ENCODE peak calls at places on chromosome 2, in seven cellular contexts. One of them, this sample, is unnamed. For H3K4me1, the result is how much of the 10 kb centered on the place peaks cover.

GRCh38 chr2:221468288-221468687 is 103.8 kb downstream of the EPHA4 start:
- DNase-seq in fibroblast of lung: no peak
- DNase-seq in iPS DF 6.9: peak
- DNase-seq in GM23248: no peak
- DNase-seq in Peyer's patch: no peak
- DNase-seq in body of pancreas: no peak
- DNase-seq in thoracic aorta: no peak
- DNase-seq in this sample: no peak

GRCh38 chr2:61636686-61637085 is 98.5 kb upstream of the XPO1 start:
- DNase-seq in fibroblast of lung: no peak
- DNase-seq in iPS DF 6.9: no peak
- DNase-seq in GM23248: no peak
- DNase-seq in Peyer's patch: no peak
- DNase-seq in body of pancreas: no peak
- DNase-seq in thoracic aorta: no peak
- DNase-seq in this sample: no peak

GRCh38 chr2:235857613-235858012 is 310.6 kb downstream of the GBX2 start:
- DNase-seq in fibroblast of lung: no peak
- DNase-seq in iPS DF 6.9: no peak
- DNase-seq in GM23248: no peak
- DNase-seq in Peyer's patch: no peak
- DNase-seq in body of pancreas: no peak
- DNase-seq in thoracic aorta: no peak
- DNase-seq in this sample: no peak

GRCh38 chr2:180077295-180077906 is 70.3 kb upstream of the CWC22 start:
- DNase-seq in fibroblast of lung: peak
- DNase-seq in iPS DF 6.9: no peak
- DNase-seq in GM23248: peak
- DNase-seq in Peyer's patch: no peak
- DNase-seq in body of pancreas: no peak
- DNase-seq in thoracic aorta: no peak
- DNase-seq in this sample: no peak

GRCh38 chr2:172674968-172675303 is 60.7 kb upstream of the RAPGEF4 start:
- DNase-seq in fibroblast of lung: no peak
- DNase-seq in iPS DF 6.9: no peak
- DNase-seq in GM23248: no peak
- DNase-seq in Peyer's patch: no peak
- DNase-seq in body of pancreas: no peak
- DNase-seq in thoracic aorta: no peak
- DNase-seq in this sample: no peak

GRCh38 chr2:140288726-140289125 is 1508.5 kb upstream of the NXPH2 start:
- DNase-seq in fibroblast of lung: no peak
- DNase-seq in iPS DF 6.9: no peak
- DNase-seq in GM23248: no peak
- DNase-seq in Peyer's patch: no peak
- DNase-seq in body of pancreas: no peak
- DNase-seq in thoracic aorta: no peak
- DNase-seq in this sample: no peak

GRCh38 chr2:45276914-45277313 is 267.7 kb upstream of the SIX2 start:
- DNase-seq in fibroblast of lung: peak
- DNase-seq in iPS DF 6.9: no peak
- DNase-seq in GM23248: no peak
- DNase-seq in Peyer's patch: no peak
- DNase-seq in body of pancreas: peak
- DNase-seq in thoracic aorta: no peak
- DNase-seq in this sample: no peak

GRCh38 chr2:106869512-106870276 is 16.3 kb downstream of the ST6GAL2 start:
- DNase-seq in fibroblast of lung: no peak
- DNase-seq in iPS DF 6.9: no peak
- DNase-seq in GM23248: no peak
- DNase-seq in Peyer's patch: no peak
- DNase-seq in body of pancreas: no peak
- DNase-seq in thoracic aorta: no peak
- DNase-seq in this sample: no peak

GRCh38 chr2:164182116-164182637 is 439.1 kb downstream of the GRB14 start:
- DNase-seq in fibroblast of lung: no peak
- DNase-seq in iPS DF 6.9: no peak
- DNase-seq in GM23248: no peak
- DNase-seq in Peyer's patch: no peak
- DNase-seq in body of pancreas: no peak
- DNase-seq in thoracic aorta: no peak
- DNase-seq in this sample: no peak

GRCh38 chr2:217710218-217710565 is 292.6 kb downstream of the TNS1 start:
- DNase-seq in fibroblast of lung: no peak
- DNase-seq in iPS DF 6.9: no peak
- DNase-seq in GM23248: peak
- DNase-seq in Peyer's patch: no peak
- DNase-seq in body of pancreas: no peak
- DNase-seq in thoracic aorta: no peak
- DNase-seq in this sample: no peak

GRCh38 chr2:106107509-106108131 is 86.5 kb downstream of the UXS1 start:
- DNase-seq in fibroblast of lung: no peak
- DNase-seq in iPS DF 6.9: no peak
- DNase-seq in GM23248: peak
- DNase-seq in Peyer's patch: no peak
- DNase-seq in body of pancreas: no peak
- DNase-seq in thoracic aorta: no peak
- DNase-seq in this sample: no peak

GRCh38 chr2:65340898-65341681 is 91.3 kb downstream of the SPRED2 start:
- DNase-seq in fibroblast of lung: no peak
- DNase-seq in iPS DF 6.9: no peak
- DNase-seq in GM23248: no peak
- DNase-seq in Peyer's patch: no peak
- DNase-seq in body of pancreas: no peak
- DNase-seq in thoracic aorta: no peak
- DNase-seq in this sample: no peak

GRCh38 chr2:199303814-199304213 is 153.9 kb downstream of the SATB2 start:
- DNase-seq in fibroblast of lung: peak
- DNase-seq in iPS DF 6.9: no peak
- DNase-seq in GM23248: peak
- DNase-seq in Peyer's patch: no peak
- DNase-seq in body of pancreas: no peak
- DNase-seq in thoracic aorta: peak
- DNase-seq in this sample: no peak

GRCh38 chr2:187155472-187155871 is 292.6 kb downstream of the CALCRL start:
- DNase-seq in fibroblast of lung: peak
- DNase-seq in iPS DF 6.9: no peak
- DNase-seq in GM23248: peak
- DNase-seq in Peyer's patch: no peak
- DNase-seq in body of pancreas: no peak
- DNase-seq in thoracic aorta: no peak
- DNase-seq in this sample: no peak

GRCh38 chr2:170277943-170278342 is 100.0 kb downstream of the MYO3B start:
- DNase-seq in fibroblast of lung: no peak
- DNase-seq in iPS DF 6.9: no peak
- DNase-seq in GM23248: no peak
- DNase-seq in Peyer's patch: no peak
- DNase-seq in body of pancreas: no peak
- DNase-seq in thoracic aorta: no peak
- DNase-seq in this sample: no peak

GRCh38 chr2:121810959-121811853 is 55.8 kb downstream of the TSN start:
- DNase-seq in fibroblast of lung: peak
- DNase-seq in iPS DF 6.9: no peak
- DNase-seq in GM23248: peak
- DNase-seq in Peyer's patch: peak
- DNase-seq in body of pancreas: peak
- DNase-seq in thoracic aorta: no peak
- DNase-seq in this sample: no peak

GRCh38 chr2:68127358-68128242 is 30.1 kb upstream of the PNO1 start:
- DNase-seq in fibroblast of lung: no peak
- DNase-seq in iPS DF 6.9: no peak
- DNase-seq in GM23248: no peak
- DNase-seq in Peyer's patch: no peak
- DNase-seq in body of pancreas: no peak
- DNase-seq in thoracic aorta: no peak
- DNase-seq in this sample: no peak

GRCh38 chr2:154370873-154371272 is 327.6 kb upstream of the KCNJ3 start:
- DNase-seq in fibroblast of lung: no peak
- DNase-seq in iPS DF 6.9: peak
- DNase-seq in GM23248: no peak
- DNase-seq in Peyer's patch: no peak
- DNase-seq in body of pancreas: no peak
- DNase-seq in thoracic aorta: no peak
- DNase-seq in this sample: no peak

DNA sequence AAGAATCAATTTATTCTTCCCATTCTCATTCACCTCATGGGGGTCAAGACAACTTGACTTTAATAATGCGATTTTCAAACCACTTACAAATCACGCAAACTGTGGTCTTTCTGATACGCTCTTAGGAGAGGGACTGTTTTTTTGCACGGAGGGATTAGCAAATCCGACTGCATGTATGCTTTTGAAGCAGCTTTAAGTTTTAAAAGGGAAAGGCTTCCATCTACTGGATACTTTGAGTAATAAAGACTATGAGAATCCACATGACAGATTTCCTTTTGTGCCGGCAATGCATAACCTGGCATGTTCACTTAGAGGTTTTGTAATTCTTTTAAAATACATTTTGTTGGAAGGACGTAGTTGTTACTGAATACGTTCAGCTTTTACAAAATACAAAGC is 322.9 kb upstream of the KCNJ3 start:
- DNase-seq in fibroblast of lung: peak
- DNase-seq in iPS DF 6.9: peak
- DNase-seq in GM23248: peak
- DNase-seq in Peyer's patch: no peak
- DNase-seq in body of pancreas: no peak
- DNase-seq in thoracic aorta: no peak
- DNase-seq in this sample: no peak
- H3K4me3 ChIP-seq in fibroblast of lung: no peak
- H3K4me3 ChIP-seq in iPS DF 6.9: no peak
- H3K4me3 ChIP-seq in GM23248: peak
- H3K4me3 ChIP-seq in Peyer's patch: no peak
- H3K4me3 ChIP-seq in body of pancreas: no peak
- H3K4me3 ChIP-seq in thoracic aorta: peak
- H3K4me3 ChIP-seq in this sample: no peak

GRCh38 chr2:39407516-39408296 is 29.4 kb downstream of the MAP4K3 start:
- DNase-seq in fibroblast of lung: no peak
- DNase-seq in iPS DF 6.9: no peak
- DNase-seq in GM23248: no peak
- DNase-seq in Peyer's patch: no peak
- DNase-seq in body of pancreas: no peak
- DNase-seq in thoracic aorta: no peak
- DNase-seq in this sample: no peak

GRCh38 chr2:39409697-39410389 is 27.2 kb downstream of the MAP4K3 start:
- DNase-seq in fibroblast of lung: no peak
- DNase-seq in iPS DF 6.9: no peak
- DNase-seq in GM23248: no peak
- DNase-seq in Peyer's patch: no peak
- DNase-seq in body of pancreas: no peak
- DNase-seq in thoracic aorta: no peak
- DNase-seq in this sample: no peak

GRCh38 chr2:39411186-39411944 is 25.7 kb downstream of the MAP4K3 start:
- DNase-seq in fibroblast of lung: peak
- DNase-seq in iPS DF 6.9: no peak
- DNase-seq in GM23248: peak
- DNase-seq in Peyer's patch: no peak
- DNase-seq in body of pancreas: no peak
- DNase-seq in thoracic aorta: no peak
- DNase-seq in this sample: no peak

GRCh38 chr2:39405364-39405763 is 31.7 kb downstream of the MAP4K3 start:
- DNase-seq in fibroblast of lung: no peak
- DNase-seq in iPS DF 6.9: no peak
- DNase-seq in GM23248: no peak
- DNase-seq in Peyer's patch: no peak
- DNase-seq in body of pancreas: no peak
- DNase-seq in thoracic aorta: no peak
- DNase-seq in this sample: no peak

GRCh38 chr2:39408351-39409136 is 28.5 kb downstream of the MAP4K3 start:
- DNase-seq in fibroblast of lung: no peak
- DNase-seq in iPS DF 6.9: no peak
- DNase-seq in GM23248: no peak
- DNase-seq in Peyer's patch: no peak
- DNase-seq in body of pancreas: no peak
- DNase-seq in thoracic aorta: no peak
- DNase-seq in this sample: no peak
- H3K4me1 ChIP-seq in fibroblast of lung: under half
- H3K4me1 ChIP-seq in iPS DF 6.9: under half
- H3K4me1 ChIP-seq in GM23248: half or more
- H3K4me1 ChIP-seq in Peyer's patch: under half
- H3K4me1 ChIP-seq in body of pancreas: half or more
- H3K4me1 ChIP-seq in thoracic aorta: under half
- H3K4me1 ChIP-seq in this sample: under half

GRCh38 chr2:110114007-110114591 is 1.5 kb downstream of the MALL start:
- DNase-seq in fibroblast of lung: peak
- DNase-seq in iPS DF 6.9: no peak
- DNase-seq in GM23248: peak
- DNase-seq in Peyer's patch: peak
- DNase-seq in body of pancreas: peak
- DNase-seq in thoracic aorta: no peak
- DNase-seq in this sample: no peak

GRCh38 chr2:110120171-110121051 is 4.8 kb upstream of the MALL start:
- DNase-seq in fibroblast of lung: no peak
- DNase-seq in iPS DF 6.9: no peak
- DNase-seq in GM23248: peak
- DNase-seq in Peyer's patch: no peak
- DNase-seq in body of pancreas: no peak
- DNase-seq in thoracic aorta: no peak
- DNase-seq in this sample: no peak

GRCh38 chr2:110115291-110116032 is at the start of gene MALL:
- DNase-seq in fibroblast of lung: peak
- DNase-seq in iPS DF 6.9: no peak
- DNase-seq in GM23248: peak
- DNase-seq in Peyer's patch: peak
- DNase-seq in body of pancreas: peak
- DNase-seq in thoracic aorta: no peak
- DNase-seq in this sample: no peak

GRCh38 chr2:110114801-110115200 is 821 bp downstream of the MALL start:
- DNase-seq in fibroblast of lung: no peak
- DNase-seq in iPS DF 6.9: no peak
- DNase-seq in GM23248: peak
- DNase-seq in Peyer's patch: peak
- DNase-seq in body of pancreas: no peak
- DNase-seq in thoracic aorta: no peak
- DNase-seq in this sample: no peak

GRCh38 chr2:110116033-110116710 is 550 bp upstream of the MALL start:
- DNase-seq in fibroblast of lung: peak
- DNase-seq in iPS DF 6.9: no peak
- DNase-seq in GM23248: peak
- DNase-seq in Peyer's patch: peak
- DNase-seq in body of pancreas: peak
- DNase-seq in thoracic aorta: no peak
- DNase-seq in this sample: no peak
- H3K4me3 ChIP-seq in fibroblast of lung: peak
- H3K4me3 ChIP-seq in iPS DF 6.9: peak
- H3K4me3 ChIP-seq in GM23248: peak
- H3K4me3 ChIP-seq in Peyer's patch: peak
- H3K4me3 ChIP-seq in body of pancreas: no peak
- H3K4me3 ChIP-seq in thoracic aorta: peak
- H3K4me3 ChIP-seq in this sample: no peak

DNA sequence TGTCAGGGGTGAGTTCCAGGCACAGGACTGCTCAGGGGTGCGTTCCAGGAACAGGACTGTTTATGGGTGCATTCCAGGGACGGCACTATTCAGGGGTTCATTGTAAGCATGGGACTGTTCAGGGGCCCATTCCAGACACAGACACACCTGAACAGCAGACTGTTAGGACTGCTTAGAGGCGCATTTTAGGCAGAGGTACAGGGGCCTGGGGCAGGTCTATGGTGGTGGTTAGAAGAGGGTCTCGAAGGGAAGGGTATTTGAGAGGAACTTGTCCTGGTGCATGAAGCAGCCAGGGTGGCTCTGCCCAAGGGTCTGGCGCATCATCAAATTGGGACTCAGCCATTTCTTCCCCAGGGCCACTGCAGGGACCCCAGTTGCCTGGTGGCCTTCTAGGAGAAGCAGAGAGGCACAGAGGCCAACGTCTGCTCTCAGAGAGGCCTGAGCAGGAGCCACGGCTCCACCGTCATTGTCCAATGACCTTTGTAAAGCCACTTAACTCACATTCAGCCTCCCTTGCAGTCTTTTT is 14.8 kb upstream of the MLPH start:
- DNase-seq in fibroblast of lung: no peak
- DNase-seq in iPS DF 6.9: no peak
- DNase-seq in GM23248: no peak
- DNase-seq in Peyer's patch: no peak
- DNase-seq in body of pancreas: no peak
- DNase-seq in thoracic aorta: no peak
- DNase-seq in this sample: no peak
- H3K4me1 ChIP-seq in fibroblast of lung: under half
- H3K4me1 ChIP-seq in iPS DF 6.9: under half
- H3K4me1 ChIP-seq in GM23248: under half
- H3K4me1 ChIP-seq in Peyer's patch: under half
- H3K4me1 ChIP-seq in body of pancreas: under half
- H3K4me1 ChIP-seq in thoracic aorta: under half
- H3K4me1 ChIP-seq in this sample: under half

This sample was measured in naive thymus-derived CD4-positive, alpha-beta T cell.